ENCODE peak calls at places on chromosome X, in six cellular contexts. One of them, this sample, is unnamed.

GRCh38 chrX:113675278-113675677 is 834.6 kb upstream of the AMOT start:
- DNase-seq in BJ: no peak
- DNase-seq in coronary artery: no peak
- DNase-seq in GM06990: no peak
- DNase-seq in LNCaP clone FGC: no peak
- DNase-seq in right lobe of liver: no peak
- DNase-seq in this sample: no peak

GRCh38 chrX:68048774-68049173 is 384.5 kb downstream of the OPHN1 start:
- DNase-seq in BJ: no peak
- DNase-seq in coronary artery: no peak
- DNase-seq in GM06990: no peak
- DNase-seq in LNCaP clone FGC: no peak
- DNase-seq in right lobe of liver: no peak
- DNase-seq in this sample: no peak

GRCh38 chrX:20595928-20596550 is 329.3 kb upstream of the RPS6KA3 start:
- DNase-seq in BJ: no peak
- DNase-seq in coronary artery: no peak
- DNase-seq in GM06990: no peak
- DNase-seq in LNCaP clone FGC: no peak
- DNase-seq in right lobe of liver: no peak
- DNase-seq in this sample: no peak

GRCh38 chrX:73979551-73980131 is 324.3 kb upstream of the ZCCHC13 start:
- DNase-seq in BJ: no peak
- DNase-seq in coronary artery: no peak
- DNase-seq in GM06990: no peak
- DNase-seq in LNCaP clone FGC: no peak
- DNase-seq in right lobe of liver: no peak
- DNase-seq in this sample: no peak

GRCh38 chrX:47358387-47359065 is 11.9 kb upstream of the ZNF157 start:
- DNase-seq in BJ: no peak
- DNase-seq in coronary artery: no peak
- DNase-seq in GM06990: no peak
- DNase-seq in LNCaP clone FGC: no peak
- DNase-seq in right lobe of liver: no peak
- DNase-seq in this sample: no peak

GRCh38 chrX:71283409-71284143 is at the start of gene NONO:
- DNase-seq in BJ: peak; percentile 85
- DNase-seq in coronary artery: peak; percentile 86
- DNase-seq in GM06990: peak; percentile 90
- DNase-seq in LNCaP clone FGC: peak; percentile 98
- DNase-seq in right lobe of liver: peak; percentile 79
- DNase-seq in this sample: peak; percentile 90

GRCh38 chrX:155334486-155335316 is at the start of gene CLIC2:
- DNase-seq in BJ: no peak
- DNase-seq in coronary artery: no peak
- DNase-seq in GM06990: peak; percentile 18
- DNase-seq in LNCaP clone FGC: peak; percentile 64
- DNase-seq in right lobe of liver: no peak
- DNase-seq in this sample: no peak

GRCh38 chrX:153445106-153445855 is 575 bp downstream of the TREX2 start:
- DNase-seq in BJ: no peak
- DNase-seq in coronary artery: no peak
- DNase-seq in GM06990: no peak
- DNase-seq in LNCaP clone FGC: no peak
- DNase-seq in right lobe of liver: no peak
- DNase-seq in this sample: no peak

GRCh38 chrX:102650903-102651241 is 411 bp upstream of the GPRASP1 start:
- DNase-seq in BJ: no peak
- DNase-seq in coronary artery: no peak
- DNase-seq in GM06990: no peak
- DNase-seq in LNCaP clone FGC: no peak
- DNase-seq in right lobe of liver: no peak
- DNase-seq in this sample: no peak

GRCh38 chrX:123835661-123836371 is 24.0 kb upstream of the XIAP start:
- DNase-seq in BJ: no peak
- DNase-seq in coronary artery: no peak
- DNase-seq in GM06990: no peak
- DNase-seq in LNCaP clone FGC: no peak
- DNase-seq in right lobe of liver: no peak
- DNase-seq in this sample: no peak
- TF ChIP-seq CTCF in BJ: no peak
- TF ChIP-seq CTCF in coronary artery: no peak
- TF ChIP-seq CTCF in GM06990: no peak
- TF ChIP-seq CTCF in LNCaP clone FGC: no peak
- TF ChIP-seq CTCF in right lobe of liver: no peak
- TF ChIP-seq CTCF in this sample: no peak

GRCh38 chrX:151178746-151179145 is 2.4 kb downstream of the GPR50 start:
- DNase-seq in BJ: no peak
- DNase-seq in coronary artery: no peak
- DNase-seq in GM06990: no peak
- DNase-seq in LNCaP clone FGC: no peak
- DNase-seq in right lobe of liver: no peak
- DNase-seq in this sample: no peak
- H3K4me3 ChIP-seq in BJ: no peak overlapping the region
- H3K4me3 ChIP-seq in coronary artery: no peak overlapping the region
- H3K4me3 ChIP-seq in GM06990: no peak overlapping the region
- H3K4me3 ChIP-seq in LNCaP clone FGC: no peak overlapping the region
- H3K4me3 ChIP-seq in right lobe of liver: no peak overlapping the region
- H3K4me3 ChIP-seq in this sample: no peak overlapping the region

DNA sequence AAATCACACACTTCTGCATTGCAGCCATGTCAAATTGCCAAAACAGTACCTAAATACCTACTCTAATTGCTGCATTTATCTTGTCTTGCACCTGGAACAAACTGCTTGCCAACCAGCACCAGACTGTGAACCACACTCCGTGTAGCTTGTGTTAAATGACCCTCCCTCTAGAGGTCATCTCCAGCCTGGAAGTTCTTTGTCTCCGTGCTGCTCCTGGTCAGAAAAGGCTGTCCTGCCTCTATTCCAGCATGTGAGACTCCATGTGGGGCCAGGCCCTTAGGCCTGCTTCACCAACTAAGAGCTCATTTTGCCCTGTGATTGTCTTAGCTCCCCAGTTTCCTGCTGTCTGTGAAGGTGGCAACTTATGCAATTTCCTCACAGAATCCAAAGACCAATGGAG is 28.3 kb downstream of the CNGA2 start:
- DNase-seq in BJ: no peak
- DNase-seq in coronary artery: peak; percentile 29
- DNase-seq in GM06990: no peak
- DNase-seq in LNCaP clone FGC: no peak
- DNase-seq in right lobe of liver: no peak
- DNase-seq in this sample: no peak
- TF ChIP-seq CTCF in BJ: no peak
- TF ChIP-seq CTCF in coronary artery: no peak
- TF ChIP-seq CTCF in GM06990: no peak
- TF ChIP-seq CTCF in LNCaP clone FGC: no peak
- TF ChIP-seq CTCF in right lobe of liver: no peak
- TF ChIP-seq CTCF in this sample: no peak

GRCh38 chrX:138711399-138712347 is at the start of gene FGF13:
- DNase-seq in BJ: no peak
- DNase-seq in coronary artery: peak; percentile 76
- DNase-seq in GM06990: no peak
- DNase-seq in LNCaP clone FGC: no peak
- DNase-seq in right lobe of liver: peak; percentile 26
- DNase-seq in this sample: no peak

GRCh38 chrX:138708268-138708667 is 3.2 kb downstream of the FGF13 start:
- DNase-seq in BJ: no peak
- DNase-seq in coronary artery: no peak
- DNase-seq in GM06990: no peak
- DNase-seq in LNCaP clone FGC: no peak
- DNase-seq in right lobe of liver: no peak
- DNase-seq in this sample: no peak

GRCh38 chrX:138710311-138710791 is 1.2 kb downstream of the FGF13 start:
- DNase-seq in BJ: no peak
- DNase-seq in coronary artery: peak; percentile 72
- DNase-seq in GM06990: no peak
- DNase-seq in LNCaP clone FGC: no peak
- DNase-seq in right lobe of liver: no peak
- DNase-seq in this sample: no peak

GRCh38 chrX:138710866-138711331 is 618 bp downstream of the FGF13 start:
- DNase-seq in BJ: no peak
- DNase-seq in coronary artery: peak; percentile 72
- DNase-seq in GM06990: no peak
- DNase-seq in LNCaP clone FGC: no peak
- DNase-seq in right lobe of liver: peak; percentile 17
- DNase-seq in this sample: no peak

DNA sequence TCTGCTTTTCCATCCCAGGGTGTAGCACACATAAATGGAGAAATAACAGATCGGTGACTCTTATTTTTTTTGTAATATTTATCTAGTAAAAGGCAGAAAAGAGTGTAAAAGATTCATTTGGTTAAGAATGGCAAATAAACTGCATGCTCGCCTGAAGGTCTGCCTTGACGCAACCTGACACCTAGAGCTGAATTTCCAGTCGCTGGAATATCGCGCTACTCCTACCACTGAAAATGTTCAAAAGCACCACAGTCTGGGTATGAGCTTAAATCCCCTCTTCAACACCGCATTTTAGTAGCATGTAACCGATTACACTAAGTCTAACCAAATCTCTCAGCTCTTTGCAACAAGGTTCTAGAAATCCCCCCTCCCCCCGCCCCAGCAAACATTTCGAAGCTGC is 1.6 kb downstream of the FGF13 start:
- DNase-seq in BJ: no peak
- DNase-seq in coronary artery: no peak
- DNase-seq in GM06990: no peak
- DNase-seq in LNCaP clone FGC: no peak
- DNase-seq in right lobe of liver: no peak
- DNase-seq in this sample: no peak
- H3K4me3 ChIP-seq in BJ: no peak overlapping the region
- H3K4me3 ChIP-seq in coronary artery: peak overlapping the region; percentile 75
- H3K4me3 ChIP-seq in GM06990: no peak overlapping the region
- H3K4me3 ChIP-seq in LNCaP clone FGC: no peak overlapping the region
- H3K4me3 ChIP-seq in right lobe of liver: no peak overlapping the region
- H3K4me3 ChIP-seq in this sample: no peak overlapping the region

DNA sequence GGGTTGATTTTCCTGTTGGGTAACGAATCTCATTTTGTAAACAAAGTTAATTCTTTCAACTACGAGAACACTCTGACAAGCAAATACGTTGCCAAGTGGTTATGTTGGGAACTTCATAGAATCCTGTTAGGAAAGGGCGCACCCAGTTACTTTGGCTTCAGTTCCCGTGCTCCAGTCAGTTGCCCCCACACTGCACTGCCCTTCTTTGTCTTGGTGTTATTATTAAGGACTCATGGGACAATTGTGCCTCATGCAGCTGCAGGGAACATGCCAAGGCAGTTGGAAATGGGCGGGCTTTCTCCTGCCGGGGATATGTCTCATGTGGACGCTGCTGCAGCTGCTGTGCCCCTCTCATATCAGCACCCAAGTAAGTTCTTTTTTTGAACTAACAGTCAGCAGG is 28.9 kb downstream of the OFD1 start:
- DNase-seq in BJ: no peak
- DNase-seq in coronary artery: no peak
- DNase-seq in GM06990: no peak
- DNase-seq in LNCaP clone FGC: no peak
- DNase-seq in right lobe of liver: no peak
- DNase-seq in this sample: no peak
- TF ChIP-seq CTCF in BJ: no peak
- TF ChIP-seq CTCF in coronary artery: no peak
- TF ChIP-seq CTCF in GM06990: no peak
- TF ChIP-seq CTCF in LNCaP clone FGC: no peak
- TF ChIP-seq CTCF in right lobe of liver: no peak
- TF ChIP-seq CTCF in this sample: no peak

GRCh38 chrX:17860811-17861495 is at the start of gene RAI2:
- DNase-seq in BJ: no peak
- DNase-seq in coronary artery: no peak
- DNase-seq in GM06990: no peak
- DNase-seq in LNCaP clone FGC: no peak
- DNase-seq in right lobe of liver: peak; percentile 46
- DNase-seq in this sample: no peak
- H3K4me3 ChIP-seq in BJ: peak within 1 kb of the TSS; percentile 27
- H3K4me3 ChIP-seq in coronary artery: peak within 1 kb of the TSS; percentile 81
- H3K4me3 ChIP-seq in GM06990: no peak within 1 kb of the TSS
- H3K4me3 ChIP-seq in LNCaP clone FGC: peak within 1 kb of the TSS; percentile 23
- H3K4me3 ChIP-seq in right lobe of liver: peak within 1 kb of the TSS; percentile 46
- H3K4me3 ChIP-seq in this sample: peak within 1 kb of the TSS; percentile 48

This sample was measured in epithelial cell of proximal tubule.